ENCODE peak calls at places on chromosomes 6 and 20, in nine cellular contexts. X, K, F, A, D, S, E, Q and J are unnamed samples.

GRCh38 chr6:20211941-20212391 is 303 bp downstream of the MBOAT1 start:
- DNase-seq in X (peak; percentile 51), K (peak; percentile 41), F (no peak), A (peak; percentile 42), D (no peak), S (peak; percentile 54), E (peak; percentile 64), Q (no peak), J (no peak)

GRCh38 chr20:63064310-63064709 is 57.5 kb upstream of the BHLHE23 start:
- DNase-seq in X (no peak), K (no peak), F (no peak), A (no peak), D (peak; percentile 34), S (no peak), E (no peak), Q (peak; percentile 43), J (no peak)

GRCh38 chr6:165872311-165872710 is 209.3 kb upstream of the PDE10A start:
- DNase-seq in X (no peak), K (no peak), F (no peak), A (no peak), D (no peak), S (no peak), E (no peak), Q (no peak), J (no peak)

GRCh38 chr20:13009682-13010406 is 1.1 kb downstream of the SPTLC3 start:
- DNase-seq in X (peak; percentile 95), K (no peak), F (peak; percentile 72), A (peak; percentile 92), D (no peak), S (no peak), E (no peak), Q (no peak), J (peak; percentile 73)

GRCh38 chr6:107179004-107179403 is 63.7 kb upstream of the BEND3 start:
- DNase-seq in X (peak; percentile 45), K (no peak), F (no peak), A (no peak), D (no peak), S (peak; percentile 28), E (no peak), Q (no peak), J (peak; percentile 10)

GRCh38 chr20:19251506-19251905 is 39.1 kb downstream of the SLC24A3 start:
- DNase-seq in X (no peak), K (no peak), F (no peak), A (no peak), D (no peak), S (no peak), E (no peak), Q (no peak), J (no peak)

GRCh38 chr6:45420909-45421699 is 43.4 kb upstream of the SUPT3H start:
- DNase-seq in X (peak; percentile 59), K (no peak), F (no peak), A (peak; percentile 33), D (no peak), S (no peak), E (no peak), Q (no peak), J (no peak)

GRCh38 chr20:9374480-9374879 is 139.9 kb upstream of the LAMP5 start:
- DNase-seq in X (no peak), K (no peak), F (no peak), A (no peak), D (no peak), S (no peak), E (no peak), Q (no peak), J (no peak)

GRCh38 chr20:33862709-33863403 is 51.7 kb downstream of the CHMP4B start:
- DNase-seq in X (peak; percentile 72), K (peak; percentile 69), F (peak; percentile 26), A (peak; percentile 53), D (peak; percentile 69), S (peak; percentile 62), E (peak; percentile 64), Q (peak; percentile 65), J (peak; percentile 44)
- TF ChIP-seq CTCF in X (peak; percentile 76), K (peak; percentile 73), F (peak; percentile 76), A (peak; percentile 68), D (peak; percentile 61), S (peak; percentile 82), E (peak; percentile 72), Q (peak; percentile 54), J (peak; percentile 68)

DNA sequence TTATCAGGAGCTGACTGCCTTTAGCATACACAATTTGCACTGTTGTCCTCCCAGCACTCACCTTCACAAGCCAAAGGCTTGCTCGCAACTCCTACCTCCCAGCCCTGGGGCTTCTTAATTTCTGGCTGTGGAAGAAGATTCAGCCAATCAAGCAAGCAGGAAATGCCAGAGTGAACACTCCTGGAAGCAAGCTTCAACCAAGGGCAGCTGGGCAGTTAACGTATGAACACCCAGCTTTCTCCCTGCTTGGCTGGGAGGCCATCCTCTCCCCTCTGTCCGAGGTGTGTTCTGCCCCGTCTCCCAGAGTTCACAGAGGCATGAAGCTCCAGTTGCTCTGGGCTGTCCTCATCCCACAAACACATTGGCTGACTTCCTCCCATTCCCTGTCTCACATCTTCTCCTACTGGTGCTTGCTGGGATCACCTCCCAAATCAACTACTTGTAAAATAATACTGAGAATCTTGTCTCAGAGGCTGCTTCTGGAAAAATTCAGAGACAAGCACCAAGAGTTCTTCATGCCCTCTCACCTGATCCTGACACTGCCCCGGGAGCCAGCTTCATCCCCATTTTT is 15.3 kb upstream of the SRSF6 start:
- DNase-seq in X (no peak), K (no peak), F (no peak), A (peak; percentile 37), D (no peak), S (no peak), E (no peak), Q (no peak), J (no peak)
- TF ChIP-seq CTCF in X (peak; percentile 32), K (no peak), F (peak; percentile 12), A (peak; percentile 43), D (no peak), S (no peak), E (peak; percentile 21), Q (no peak), J (peak; percentile 25)

GRCh38 chr6:36853325-36853724 is 14.1 kb upstream of the CPNE5 start:
- DNase-seq in X (peak; percentile 97), K (no peak), F (peak; percentile 64), A (peak; percentile 90), D (peak; percentile 84), S (no peak), E (no peak), Q (peak; percentile 63), J (peak; percentile 71)

GRCh38 chr6:36850001-36850400 is 10.8 kb upstream of the CPNE5 start:
- DNase-seq in X (no peak), K (no peak), F (no peak), A (no peak), D (no peak), S (no peak), E (no peak), Q (no peak), J (no peak)

GRCh38 chr6:36851149-36851614 is 11.9 kb upstream of the CPNE5 start:
- DNase-seq in X (peak; percentile 91), K (peak; percentile 58), F (peak; percentile 57), A (peak; percentile 63), D (peak; percentile 68), S (peak; percentile 84), E (peak; percentile 87), Q (no peak), J (peak; percentile 35)

GRCh38 chr6:36851632-36852031 is 12.4 kb upstream of the CPNE5 start:
- DNase-seq in X (peak; percentile 31), K (no peak), F (no peak), A (no peak), D (peak; percentile 15), S (no peak), E (no peak), Q (no peak), J (no peak)

DNA sequence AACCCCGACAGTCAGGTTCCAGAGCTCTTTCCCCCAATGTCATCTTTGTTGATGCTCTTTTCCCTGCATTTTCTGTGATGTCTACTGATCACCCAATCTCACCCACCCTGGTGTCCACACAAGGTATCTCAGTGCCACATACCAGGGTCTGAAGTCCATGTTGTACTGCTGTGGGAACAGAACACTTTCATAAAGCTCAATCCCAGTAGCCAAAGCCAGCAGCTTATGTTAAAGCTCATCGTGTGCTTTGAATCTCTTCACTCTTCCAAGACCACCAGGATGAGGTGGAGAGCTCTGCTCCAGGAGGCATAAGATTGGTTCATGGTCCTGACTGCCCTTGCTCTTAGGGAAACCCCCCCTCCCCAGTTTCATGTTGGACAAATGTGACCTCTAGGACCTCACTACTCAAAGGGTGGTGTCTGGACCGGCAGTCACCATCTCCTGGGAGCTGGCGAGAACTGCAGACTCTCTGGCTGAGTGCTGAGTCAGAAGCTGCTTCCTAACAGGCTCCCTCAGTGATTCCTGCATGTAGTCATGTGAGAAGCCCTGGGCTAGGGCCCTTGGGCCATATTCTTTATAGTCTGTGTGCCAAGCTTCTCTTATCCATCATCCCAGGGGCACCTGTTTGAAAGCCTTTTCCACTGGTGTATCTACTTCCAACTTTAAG is 13.4 kb upstream of the CPNE5 start:
- DNase-seq in X (peak; percentile 91), K (no peak), F (peak; percentile 58), A (peak; percentile 68), D (peak; percentile 73), S (peak; percentile 64), E (no peak), Q (peak; percentile 72), J (no peak)
- TF ChIP-seq CTCF in X (peak; percentile 16), K (no peak), F (no peak), A (peak; percentile 7), D (no peak), S (peak; percentile 29), E (no peak), Q (peak; percentile 7), J (no peak)

GRCh38 chr6:1136856-1137255 is 175.0 kb upstream of the FOXQ1 start:
- DNase-seq in X (no peak), K (no peak), F (no peak), A (peak; percentile 8), D (no peak), S (no peak), E (no peak), Q (no peak), J (no peak)

GRCh38 chr6:1136415-1136774 is 175.5 kb upstream of the FOXQ1 start:
- DNase-seq in X (no peak), K (no peak), F (no peak), A (peak; percentile 92), D (no peak), S (no peak), E (no peak), Q (no peak), J (peak; percentile 70)

GRCh38 chr6:1137849-1138248 is 174.0 kb upstream of the FOXQ1 start:
- DNase-seq in X (no peak), K (no peak), F (no peak), A (no peak), D (no peak), S (no peak), E (no peak), Q (no peak), J (no peak)

GRCh38 chr6:1139155-1139890 is 172.6 kb upstream of the FOXQ1 start:
- DNase-seq in X (no peak), K (no peak), F (no peak), A (no peak), D (no peak), S (no peak), E (no peak), Q (no peak), J (no peak)

DNA sequence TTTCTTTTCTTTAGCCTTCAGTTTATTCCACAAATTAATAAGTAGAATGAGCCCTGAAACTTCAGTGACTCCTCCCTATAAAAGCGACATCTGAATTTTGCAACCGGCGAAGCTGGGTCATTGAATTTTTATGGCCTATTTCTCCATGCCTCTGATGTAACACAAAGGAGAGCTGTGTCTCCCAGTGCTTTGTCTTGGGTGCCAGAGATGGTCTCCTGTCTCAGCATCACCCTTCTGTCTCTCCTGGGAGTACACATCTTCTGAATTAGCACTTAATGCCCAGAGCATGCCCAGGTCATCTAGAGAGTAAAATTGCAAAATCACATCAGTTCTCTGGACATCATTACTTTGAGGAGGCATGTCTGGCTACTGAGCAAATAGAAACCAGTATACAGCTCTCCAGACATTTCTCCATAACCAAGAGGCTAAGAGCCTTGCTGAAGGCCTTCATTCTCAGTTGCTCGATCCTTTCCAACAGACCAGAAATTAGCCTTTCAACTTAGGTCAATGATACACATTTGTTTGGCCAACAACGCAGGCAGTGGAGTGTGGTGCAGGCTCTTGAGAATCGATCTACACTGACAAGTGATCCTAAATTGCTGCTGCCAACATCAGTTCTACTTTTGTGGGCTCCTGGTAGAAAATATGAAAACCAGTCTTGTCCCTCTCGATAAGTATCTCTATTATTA is 176.0 kb upstream of the FOXQ1 start:
- DNase-seq in X (no peak), K (no peak), F (no peak), A (peak; percentile 64), D (no peak), S (no peak), E (no peak), Q (no peak), J (no peak)
- TF ChIP-seq CTCF in X (no peak), K (no peak), F (no peak), A (no peak), D (no peak), S (no peak), E (no peak), Q (no peak), J (no peak)